ENCODE peak calls at places on chromosomes 1 and 21, in eight cellular contexts. One of them, this sample, is unnamed.

GRCh38 chr1:208272311-208272710 is 28.1 kb upstream of the PLXNA2 start:
- DNase-seq in stomach: no peak
- DNase-seq in vagina: no peak
- DNase-seq in sigmoid colon: no peak
- DNase-seq in H1: no peak
- DNase-seq in spleen: no peak
- DNase-seq in endothelial cell of umbilical vein: no peak
- DNase-seq in K562: no peak
- DNase-seq in this sample: no peak

GRCh38 chr1:70767377-70767776 is 280.2 kb downstream of the PTGER3 start:
- DNase-seq in sigmoid colon: no peak
- DNase-seq in endothelial cell of umbilical vein: no peak
- DNase-seq in stomach: no peak
- DNase-seq in K562: no peak
- DNase-seq in H1: no peak
- DNase-seq in vagina: no peak
- DNase-seq in spleen: no peak
- DNase-seq in this sample: no peak

GRCh38 chr1:244002721-244003120 is 48.4 kb upstream of the ZBTB18 start:
- DNase-seq in sigmoid colon: no peak
- DNase-seq in endothelial cell of umbilical vein: no peak
- DNase-seq in stomach: no peak
- DNase-seq in spleen: no peak
- DNase-seq in K562: no peak
- DNase-seq in H1: no peak
- DNase-seq in vagina: no peak
- DNase-seq in this sample: no peak

GRCh38 chr1:54273837-54274192 is 73.8 kb downstream of the MRPL37 start:
- DNase-seq in K562: peak; percentile 98
- DNase-seq in spleen: no peak
- DNase-seq in stomach: no peak
- DNase-seq in vagina: no peak
- DNase-seq in sigmoid colon: peak; percentile 93
- DNase-seq in H1: no peak
- DNase-seq in endothelial cell of umbilical vein: no peak
- DNase-seq in this sample: no peak

GRCh38 chr1:216742625-216743024 is 19.4 kb upstream of the ESRRG start:
- DNase-seq in endothelial cell of umbilical vein: no peak
- DNase-seq in vagina: no peak
- DNase-seq in spleen: no peak
- DNase-seq in H1: no peak
- DNase-seq in K562: no peak
- DNase-seq in stomach: no peak
- DNase-seq in sigmoid colon: no peak
- DNase-seq in this sample: no peak

GRCh38 chr1:214983126-214983869 is 99.2 kb upstream of the KCNK2 start:
- DNase-seq in sigmoid colon: no peak
- DNase-seq in H1: no peak
- DNase-seq in K562: no peak
- DNase-seq in stomach: no peak
- DNase-seq in spleen: no peak
- DNase-seq in vagina: no peak
- DNase-seq in endothelial cell of umbilical vein: no peak
- DNase-seq in this sample: no peak

GRCh38 chr1:201530741-201531521 is 8.0 kb upstream of the NAV1 start:
- DNase-seq in endothelial cell of umbilical vein: peak; percentile 77
- DNase-seq in H1: peak; percentile 90
- DNase-seq in stomach: peak; percentile 67
- DNase-seq in spleen: no peak
- DNase-seq in K562: peak; percentile 87
- DNase-seq in vagina: no peak
- DNase-seq in sigmoid colon: peak; percentile 96
- DNase-seq in this sample: peak; percentile 78

GRCh38 chr1:152110860-152111514 is 4.3 kb downstream of the TCHH start:
- DNase-seq in sigmoid colon: no peak
- DNase-seq in stomach: no peak
- DNase-seq in endothelial cell of umbilical vein: peak; percentile 58
- DNase-seq in spleen: peak; percentile 78
- DNase-seq in vagina: no peak
- DNase-seq in H1: peak; percentile 67
- DNase-seq in K562: no peak
- DNase-seq in this sample: no peak

GRCh38 chr1:20493839-20494608 is 8.0 kb upstream of the CAMK2N1 start:
- DNase-seq in stomach: peak; percentile 89
- DNase-seq in spleen: peak; percentile 93
- DNase-seq in K562: peak; percentile 90
- DNase-seq in sigmoid colon: peak; percentile 92
- DNase-seq in H1: peak; percentile 97
- DNase-seq in endothelial cell of umbilical vein: peak; percentile 98
- DNase-seq in vagina: no peak
- DNase-seq in this sample: peak; percentile 76

GRCh38 chr1:234458352-234459027 is 20.5 kb downstream of the TARBP1 start:
- DNase-seq in sigmoid colon: no peak
- DNase-seq in endothelial cell of umbilical vein: no peak
- DNase-seq in H1: no peak
- DNase-seq in spleen: no peak
- DNase-seq in K562: no peak
- DNase-seq in vagina: no peak
- DNase-seq in stomach: no peak
- DNase-seq in this sample: no peak

GRCh38 chr1:29789221-29789909 is 553.0 kb downstream of the PTPRU start:
- DNase-seq in spleen: peak; percentile 38
- DNase-seq in H1: no peak
- DNase-seq in vagina: no peak
- DNase-seq in stomach: no peak
- DNase-seq in endothelial cell of umbilical vein: no peak
- DNase-seq in K562: no peak
- DNase-seq in sigmoid colon: no peak
- DNase-seq in this sample: no peak

GRCh38 chr1:108598340-108598739 is 38.4 kb downstream of the EEIG2 start:
- DNase-seq in vagina: no peak
- DNase-seq in spleen: no peak
- DNase-seq in K562: no peak
- DNase-seq in endothelial cell of umbilical vein: no peak
- DNase-seq in sigmoid colon: no peak
- DNase-seq in H1: no peak
- DNase-seq in stomach: no peak
- DNase-seq in this sample: no peak

GRCh38 chr21:23853796-23854379 is 1753.4 kb downstream of the MRPL39 start:
- DNase-seq in H1: no peak
- DNase-seq in sigmoid colon: no peak
- DNase-seq in endothelial cell of umbilical vein: peak; percentile 24
- DNase-seq in K562: peak; percentile 50
- DNase-seq in stomach: no peak
- DNase-seq in vagina: no peak
- DNase-seq in spleen: no peak
- DNase-seq in this sample: no peak

GRCh38 chr21:27382404-27382803 is 415.5 kb upstream of the ADAMTS5 start:
- DNase-seq in K562: no peak
- DNase-seq in stomach: no peak
- DNase-seq in spleen: no peak
- DNase-seq in endothelial cell of umbilical vein: peak; percentile 52
- DNase-seq in H1: no peak
- DNase-seq in vagina: no peak
- DNase-seq in sigmoid colon: no peak
- DNase-seq in this sample: no peak

GRCh38 chr1:227899141-227899819 is 48.5 kb downstream of the WNT9A start:
- DNase-seq in spleen: peak; percentile 72
- DNase-seq in sigmoid colon: peak; percentile 55
- DNase-seq in H1: peak; percentile 47
- DNase-seq in K562: no peak
- DNase-seq in stomach: no peak
- DNase-seq in endothelial cell of umbilical vein: no peak
- DNase-seq in vagina: no peak
- DNase-seq in this sample: no peak

GRCh38 chr1:35269190-35269988 is 880 bp downstream of the ZMYM4 start:
- DNase-seq in spleen: no peak
- DNase-seq in vagina: no peak
- DNase-seq in K562: no peak
- DNase-seq in endothelial cell of umbilical vein: peak; percentile 39
- DNase-seq in sigmoid colon: no peak
- DNase-seq in stomach: no peak
- DNase-seq in H1: peak; percentile 47
- DNase-seq in this sample: no peak

GRCh38 chr1:231781887-231782286 is 155.3 kb downstream of the DISC1 start:
- DNase-seq in K562: no peak
- DNase-seq in H1: no peak
- DNase-seq in endothelial cell of umbilical vein: peak; percentile 88
- DNase-seq in stomach: no peak
- DNase-seq in sigmoid colon: no peak
- DNase-seq in vagina: no peak
- DNase-seq in spleen: no peak
- DNase-seq in this sample: no peak

GRCh38 chr21:41890355-41890754 is 11.2 kb upstream of the PRDM15 start:
- DNase-seq in sigmoid colon: no peak
- DNase-seq in H1: no peak
- DNase-seq in vagina: no peak
- DNase-seq in spleen: no peak
- DNase-seq in endothelial cell of umbilical vein: no peak
- DNase-seq in K562: no peak
- DNase-seq in stomach: no peak
- DNase-seq in this sample: no peak

GRCh38 chr1:19067187-19067911 is 110.9 kb upstream of the IFFO2 start:
- DNase-seq in spleen: no peak
- DNase-seq in endothelial cell of umbilical vein: no peak
- DNase-seq in stomach: peak; percentile 65
- DNase-seq in K562: no peak
- DNase-seq in vagina: no peak
- DNase-seq in sigmoid colon: no peak
- DNase-seq in H1: no peak
- DNase-seq in this sample: peak; percentile 79

GRCh38 chr21:34864370-34865209 is 184.5 kb downstream of the RUNX1 start:
- DNase-seq in K562: no peak
- DNase-seq in H1: no peak
- DNase-seq in vagina: no peak
- DNase-seq in endothelial cell of umbilical vein: no peak
- DNase-seq in stomach: no peak
- DNase-seq in spleen: no peak
- DNase-seq in sigmoid colon: no peak
- DNase-seq in this sample: no peak
- TF ChIP-seq POLR2A in K562: no peak
- TF ChIP-seq POLR2A in H1: no peak
- TF ChIP-seq POLR2A in vagina: no peak
- TF ChIP-seq POLR2A in endothelial cell of umbilical vein: no peak
- TF ChIP-seq POLR2A in stomach: no peak
- TF ChIP-seq POLR2A in spleen: no peak
- TF ChIP-seq POLR2A in sigmoid colon: no peak
- TF ChIP-seq POLR2A in this sample: no peak

DNA sequence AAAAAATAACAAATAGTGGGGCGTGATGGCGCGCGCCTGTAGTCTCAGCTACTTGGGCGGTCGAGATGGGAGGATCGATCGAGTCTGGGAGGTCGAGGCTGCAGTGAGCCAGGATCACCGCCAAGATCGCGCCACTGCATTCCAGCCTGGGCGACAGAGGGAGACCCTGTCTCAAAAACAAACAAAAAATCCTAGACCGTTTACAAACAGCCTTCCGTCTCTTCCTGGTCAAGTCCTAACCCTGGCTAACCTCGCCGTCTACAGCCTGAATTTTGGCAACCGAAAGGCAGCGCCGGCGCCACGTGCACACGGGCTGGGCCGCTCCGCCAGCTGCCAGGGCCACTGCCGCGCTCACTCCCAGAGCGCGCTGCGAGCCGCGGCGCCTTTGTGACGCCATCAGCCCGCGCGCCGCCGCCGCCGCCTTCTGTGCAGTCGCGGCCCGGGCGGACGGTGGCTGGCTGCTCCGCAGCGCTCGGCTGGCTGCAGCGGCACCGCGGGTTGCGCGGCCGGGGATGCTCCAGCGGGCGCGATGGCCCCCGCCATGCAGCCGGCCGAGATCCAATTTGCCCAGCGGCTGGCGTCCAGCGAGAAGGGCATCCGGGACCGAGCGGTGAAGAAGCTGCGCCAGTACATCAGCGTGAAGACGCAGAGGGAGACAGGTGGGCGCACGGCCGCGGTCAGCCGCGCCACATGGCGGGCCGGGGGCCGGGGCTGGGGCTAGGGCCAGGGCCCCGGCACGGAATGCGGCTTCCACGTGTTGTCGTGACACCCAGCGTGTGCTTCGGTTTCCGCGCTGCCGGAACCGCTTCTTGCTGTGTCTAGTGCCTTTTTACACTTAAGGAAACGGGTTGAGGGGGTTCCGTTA is at the start of the genes HSF2BP and RRP1B:
- DNase-seq in spleen: peak; percentile 95
- DNase-seq in vagina: no peak
- DNase-seq in sigmoid colon: peak; percentile 89
- DNase-seq in stomach: peak; percentile 88
- DNase-seq in K562: peak; percentile 95
- DNase-seq in H1: peak; percentile 88
- DNase-seq in endothelial cell of umbilical vein: peak; percentile 80
- DNase-seq in this sample: peak; percentile 98
- TF ChIP-seq POLR2AphosphoS5 in spleen: peak; percentile 89
- TF ChIP-seq POLR2AphosphoS5 in vagina: peak; percentile 25
- TF ChIP-seq POLR2AphosphoS5 in sigmoid colon: peak; percentile 73
- TF ChIP-seq POLR2AphosphoS5 in stomach: peak; percentile 85
- TF ChIP-seq POLR2AphosphoS5 in K562: peak; percentile 60
- TF ChIP-seq POLR2AphosphoS5 in H1: peak; percentile 84
- TF ChIP-seq POLR2AphosphoS5 in endothelial cell of umbilical vein: peak; percentile 96
- TF ChIP-seq POLR2AphosphoS5 in this sample: peak; percentile 58

GRCh38 chr1:10791117-10791951 is 5.1 kb downstream of the CASZ1 start:
- DNase-seq in sigmoid colon: no peak
- DNase-seq in K562: no peak
- DNase-seq in vagina: no peak
- DNase-seq in H1: no peak
- DNase-seq in stomach: no peak
- DNase-seq in spleen: no peak
- DNase-seq in endothelial cell of umbilical vein: no peak
- DNase-seq in this sample: no peak
- TF ChIP-seq POLR2A in sigmoid colon: no peak
- TF ChIP-seq POLR2A in K562: no peak
- TF ChIP-seq POLR2A in vagina: no peak
- TF ChIP-seq POLR2A in H1: no peak
- TF ChIP-seq POLR2A in stomach: no peak
- TF ChIP-seq POLR2A in spleen: no peak
- TF ChIP-seq POLR2A in endothelial cell of umbilical vein: no peak
- TF ChIP-seq POLR2A in this sample: no peak

GRCh38 chr1:236862231-236862591 is 67.1 kb downstream of the MTR start:
- DNase-seq in stomach: no peak
- DNase-seq in vagina: no peak
- DNase-seq in endothelial cell of umbilical vein: no peak
- DNase-seq in H1: no peak
- DNase-seq in spleen: no peak
- DNase-seq in sigmoid colon: no peak
- DNase-seq in K562: no peak
- DNase-seq in this sample: no peak

GRCh38 chr1:236864211-236864610 is 69.1 kb downstream of the MTR start:
- DNase-seq in stomach: no peak
- DNase-seq in vagina: no peak
- DNase-seq in spleen: no peak
- DNase-seq in endothelial cell of umbilical vein: no peak
- DNase-seq in H1: no peak
- DNase-seq in K562: no peak
- DNase-seq in sigmoid colon: no peak
- DNase-seq in this sample: no peak

GRCh38 chr1:236861560-236862230 is 66.6 kb downstream of the MTR start:
- DNase-seq in endothelial cell of umbilical vein: no peak
- DNase-seq in sigmoid colon: no peak
- DNase-seq in K562: no peak
- DNase-seq in stomach: no peak
- DNase-seq in H1: no peak
- DNase-seq in spleen: no peak
- DNase-seq in vagina: no peak
- DNase-seq in this sample: no peak

GRCh38 chr1:236862615-236863211 is 67.6 kb downstream of the MTR start:
- DNase-seq in stomach: peak; percentile 31
- DNase-seq in vagina: no peak
- DNase-seq in sigmoid colon: no peak
- DNase-seq in K562: no peak
- DNase-seq in H1: no peak
- DNase-seq in endothelial cell of umbilical vein: no peak
- DNase-seq in spleen: no peak
- DNase-seq in this sample: peak; percentile 38

GRCh38 chr1:236864996-236865877 is 70.1 kb downstream of the MTR start:
- DNase-seq in K562: no peak
- DNase-seq in vagina: no peak
- DNase-seq in stomach: no peak
- DNase-seq in sigmoid colon: peak; percentile 73
- DNase-seq in spleen: no peak
- DNase-seq in endothelial cell of umbilical vein: no peak
- DNase-seq in H1: no peak
- DNase-seq in this sample: no peak
- TF ChIP-seq POLR2AphosphoS5 in K562: no peak
- TF ChIP-seq POLR2AphosphoS5 in vagina: no peak
- TF ChIP-seq POLR2AphosphoS5 in stomach: peak; percentile 30
- TF ChIP-seq POLR2AphosphoS5 in sigmoid colon: peak; percentile 64
- TF ChIP-seq POLR2AphosphoS5 in spleen: no peak
- TF ChIP-seq POLR2AphosphoS5 in endothelial cell of umbilical vein: no peak
- TF ChIP-seq POLR2AphosphoS5 in H1: no peak
- TF ChIP-seq POLR2AphosphoS5 in this sample: no peak